ENCODE peak calls at places on chromosomes 7 and 10, in six cellular contexts. J is sciatic nerve; Q is EL; G is aorta; B is activated naive CD4-positive, alpha-beta T cell treated with anti-CD3 and anti-CD28 coated beads, Interleukin-2, amount 50 U/mL, for 72 hours; D is activated CD4-positive, alpha-beta T cell treated with anti-CD3 and anti-CD28 coated beads for 36 hours. L is an unnamed sample.

GRCh38 chr10:35412900-35413491 is 76.7 kb downstream of the CCNY start:
- DNase-seq in J (no peak), Q (peak; percentile 84), G (no peak), B (no peak), D (no peak), L (no peak)

GRCh38 chr10:3226960-3227724 is 54.6 kb upstream of the PITRM1 start:
- DNase-seq in J (no peak), Q (peak; percentile 86), G (no peak), B (no peak), D (no peak), L (no peak)

GRCh38 chr7:106313456-106313891 is 28.7 kb upstream of the NAMPT start:
- DNase-seq in J (no peak), Q (peak; percentile 83), G (no peak), B (no peak), D (no peak), L (no peak)

GRCh38 chr7:115851291-115851690 is 179.3 kb downstream of the TFEC start:
- DNase-seq in J (no peak), Q (peak; percentile 34), G (no peak), B (no peak), D (no peak), L (no peak)

GRCh38 chr10:50439806-50440205 is 183.9 kb downstream of the SGMS1 start:
- DNase-seq in J (no peak), Q (peak; percentile 18), G (no peak), B (no peak), D (no peak), L (no peak)

GRCh38 chr7:138875794-138876193 is 77.8 kb upstream of the ATP6V0A4 start:
- DNase-seq in J (no peak), Q (peak; percentile 85), G (no peak), B (peak; percentile 66), D (peak; percentile 80), L (peak; percentile 25)

GRCh38 chr10:132388901-132389630 is 7.9 kb upstream of the PWWP2B start:
- DNase-seq in J (peak; percentile 79), Q (peak; percentile 23), G (peak; percentile 72), B (peak; percentile 58), D (peak; percentile 62), L (no peak)

GRCh38 chr7:51949726-51950644 is 633.4 kb upstream of the COBL start:
- DNase-seq in J (no peak), Q (no peak), G (no peak), B (no peak), D (no peak), L (no peak)

GRCh38 chr10:123458933-123459332 is 207.2 kb upstream of the GPR26 start:
- DNase-seq in J (no peak), Q (no peak), G (no peak), B (no peak), D (no peak), L (no peak)

GRCh38 chr10:76717141-76717540 is 920.5 kb downstream of the KCNMA1 start:
- DNase-seq in J (no peak), Q (peak; percentile 56), G (no peak), B (no peak), D (no peak), L (no peak)